ENCODE peak calls at places on chromosomes 2 and 18, in seven cellular contexts. P is SK-N-SH, F is K562, E is HCT116, Z is H1, V is GM12878, C is HepG2. D is an unnamed sample.

GRCh38 chr2:25954199-25954752 is 28.0 kb downstream of the KIF3C start:
- DNase-seq in Z (no peak), C (peak; percentile 80), V (no peak), P (no peak), F (peak; percentile 16), E (no peak), D (no peak)

GRCh38 chr2:86498468-86499260 is 57.5 kb downstream of the KDM3A start:
- DNase-seq in P (no peak), E (no peak), Z (no peak), F (no peak), V (no peak), C (no peak), D (no peak)

GRCh38 chr18:10365021-10365420 is 89.4 kb upstream of the APCDD1 start:
- DNase-seq in Z (no peak), F (no peak), E (no peak), C (no peak), P (no peak), V (no peak), D (no peak)

GRCh38 chr18:76640438-76640837 is 145.4 kb upstream of the ZNF516 start:
- DNase-seq in P (no peak), F (no peak), V (no peak), Z (no peak), C (no peak), E (no peak), D (no peak)

GRCh38 chr18:67072789-67073188 is 443.7 kb downstream of the DSEL start:
- DNase-seq in E (no peak), P (no peak), Z (no peak), C (no peak), F (no peak), V (no peak), D (no peak)

GRCh38 chr18:50805732-50806131 is 14.1 kb downstream of the MRO start:
- DNase-seq in P (no peak), C (no peak), V (no peak), E (no peak), F (no peak), Z (no peak), D (no peak)

GRCh38 chr2:54271843-54272600 is 16.0 kb upstream of the TSPYL6 start:
- DNase-seq in Z (no peak), E (no peak), V (no peak), F (no peak), C (no peak), P (no peak), D (no peak)

GRCh38 chr2:109644571-109645275 is 30.6 kb downstream of the SOWAHC start:
- DNase-seq in Z (no peak), V (no peak), F (no peak), P (peak; percentile 34), E (no peak), C (peak; percentile 100), D (peak; percentile 13)

GRCh38 chr2:71281950-71282349 is 49.6 kb upstream of the ZNF638 start:
- DNase-seq in P (no peak), C (no peak), Z (no peak), E (no peak), F (no peak), V (no peak), D (no peak)

GRCh38 chr18:25001803-25002202 is 350.2 kb downstream of the ZNF521 start:
- DNase-seq in V (no peak), F (no peak), E (no peak), P (no peak), C (no peak), Z (no peak), D (no peak)

GRCh38 chr18:5239447-5239846 is 42.4 kb upstream of the AKAIN1 start:
- DNase-seq in Z (no peak), V (no peak), C (no peak), E (no peak), F (no peak), P (no peak), D (no peak)

GRCh38 chr18:60277855-60278480 is 94.6 kb downstream of the MC4R start:
- DNase-seq in F (no peak), C (no peak), E (no peak), V (no peak), P (no peak), Z (no peak), D (no peak)

GRCh38 chr2:98463081-98463481 is 18.4 kb downstream of the INPP4A start:
- DNase-seq in Z (no peak), E (no peak), C (no peak), V (no peak), F (no peak), P (no peak), D (no peak)

GRCh38 chr2:121231385-121232000 is 53.5 kb downstream of the TFCP2L1 start:
- DNase-seq in E (no peak), V (no peak), F (no peak), P (no peak), Z (no peak), C (no peak), D (no peak)

GRCh38 chr2:43727634-43728014 is 46.2 kb upstream of the DYNC2LI1 start:
- DNase-seq in E (no peak), P (no peak), F (peak; percentile 17), V (no peak), Z (no peak), C (no peak), D (no peak)

GRCh38 chr18:27377251-27377650 is 192.1 kb upstream of the CHST9 start:
- DNase-seq in C (no peak), F (no peak), Z (no peak), E (no peak), P (no peak), V (no peak), D (no peak)

GRCh38 chr2:188881434-188881833 is 92.7 kb upstream of the COL3A1 start:
- DNase-seq in C (no peak), P (no peak), E (no peak), Z (no peak), V (no peak), F (no peak), D (no peak)

GRCh38 chr2:144020047-144020446 is 499.9 kb downstream of the ZEB2 start:
- DNase-seq in P (no peak), Z (no peak), F (no peak), V (no peak), C (no peak), E (no peak), D (no peak)

GRCh38 chr18:46866524-46866923 is 50.8 kb downstream of the PIAS2 start:
- DNase-seq in C (no peak), P (no peak), V (no peak), E (no peak), F (no peak), Z (no peak), D (no peak)

GRCh38 chr2:168697668-168698121 is 104.7 kb upstream of the NOSTRIN start:
- DNase-seq in V (no peak), Z (no peak), C (no peak), F (no peak), P (no peak), E (no peak), D (no peak)

GRCh38 chr2:70785137-70785911 is 5.1 kb downstream of the FIGLA start:
- DNase-seq in V (no peak), C (peak; percentile 38), E (peak; percentile 41), F (peak; percentile 66), Z (no peak), P (peak; percentile 58), D (no peak)

GRCh38 chr2:190879474-190880373 is 897 bp upstream of the GLS start:
- DNase-seq in P (no peak), V (no peak), F (no peak), Z (no peak), C (no peak), E (no peak), D (no peak)

GRCh38 chr18:34115409-34116081 is 109.2 kb downstream of the NOL4 start:
- DNase-seq in Z (no peak), P (no peak), V (no peak), F (no peak), C (peak; percentile 32), E (no peak), D (no peak)

GRCh38 chr2:222305510-222306392 is 7.0 kb upstream of the PAX3 start:
- DNase-seq in P (peak; percentile 52), F (no peak), E (no peak), Z (no peak), C (no peak), V (no peak), D (no peak)

GRCh38 chr2:164457271-164457670 is 164.0 kb downstream of the GRB14 start:
- DNase-seq in F (no peak), P (no peak), Z (no peak), C (no peak), V (no peak), E (no peak), D (no peak)

GRCh38 chr2:84874381-84875212 is 6.3 kb downstream of the TRABD2A start:
- DNase-seq in Z (no peak), V (no peak), F (no peak), E (no peak), C (no peak), P (no peak), D (no peak)

GRCh38 chr2:229408356-229408755 is 137.3 kb upstream of the PID1 start:
- DNase-seq in P (no peak), C (peak; percentile 30), F (no peak), E (peak; percentile 85), Z (no peak), V (no peak), D (no peak)

GRCh38 chr2:231318954-231319353 is 76.6 kb upstream of the B3GNT7 start:
- DNase-seq in C (no peak), Z (no peak), F (no peak), P (no peak), V (no peak), E (no peak), D (no peak)
- TF ChIP-seq JUND in C (no peak), Z (no peak), F (no peak), P (no peak), V (no peak), E (no peak), D (no peak)

DNA sequence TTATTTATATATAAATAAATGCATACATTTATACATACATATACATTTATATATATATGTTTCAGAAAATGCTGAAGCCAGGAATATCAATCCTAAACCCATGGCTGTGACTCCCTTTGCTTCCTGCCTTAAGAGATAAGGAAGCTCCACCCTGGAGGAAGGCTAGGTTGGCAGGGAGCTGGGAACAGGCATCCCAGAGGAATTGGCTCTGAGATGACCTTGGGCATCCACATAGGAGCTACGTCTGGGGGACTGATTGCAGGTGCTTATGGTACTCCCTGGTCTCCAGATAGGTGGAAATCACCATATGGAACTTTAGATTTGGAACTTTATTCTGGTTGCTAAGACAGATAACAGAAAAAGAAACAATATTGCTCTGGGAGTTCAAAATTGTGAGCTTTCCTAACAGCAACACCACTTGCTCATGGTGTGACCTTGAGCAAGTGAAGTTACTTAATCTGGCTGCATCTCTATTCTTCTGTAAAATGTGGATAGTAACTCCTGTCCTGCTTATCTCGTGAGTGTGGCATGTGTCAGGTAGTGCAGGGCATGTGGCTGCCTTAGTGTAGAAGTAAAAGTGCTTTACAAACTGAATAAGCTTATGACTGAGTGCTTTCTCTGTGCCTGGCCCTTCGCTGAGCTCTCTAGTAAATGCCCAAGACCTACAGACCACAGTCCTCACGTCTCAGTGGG is 341.0 kb downstream of the MEIS1 start:
- DNase-seq in Z (no peak), P (no peak), F (no peak), V (no peak), C (no peak), E (no peak), D (no peak)
- TF ChIP-seq JUND in Z (no peak), P (no peak), F (no peak), V (no peak), C (no peak), E (no peak), D (no peak)

GRCh38 chr2:11533278-11534077 is at the start of gene GREB1:
- DNase-seq in P (no peak), C (peak; percentile 68), Z (no peak), F (no peak), V (no peak), E (no peak), D (no peak)
- TF ChIP-seq JUND in P (no peak), C (peak; percentile 9), Z (no peak), F (no peak), V (no peak), E (no peak), D (peak; percentile 42)

GRCh38 chr2:219987830-219988229 is 360.4 kb downstream of the SLC4A3 start:
- DNase-seq in P (no peak), V (no peak), C (no peak), Z (no peak), E (no peak), F (peak; percentile 5), D (no peak)
- TF ChIP-seq JUND in P (no peak), V (no peak), C (no peak), Z (no peak), E (no peak), F (no peak), D (no peak)

D was measured in T47D.